ENCODE peak calls at places on chromosomes 12 and 14, in five cellular contexts. H is MCF 10A, Y is progenitor cell of endocrine pancreas, L is cardiac fibroblast, Z is T-helper 2 cell. S is an unnamed sample.

GRCh38 chr12:113468365-113469223 is 3.1 kb downstream of the LHX5 start:
- DNase-seq in Z (no peak), H (no peak), L (no peak), Y (no peak), S (no peak)

GRCh38 chr14:89337161-89337560 is 79.9 kb downstream of the FOXN3 start:
- DNase-seq in Z (no peak), H (no peak), L (no peak), Y (no peak), S (no peak)

GRCh38 chr12:52319097-52319496 is 2.1 kb downstream of the KRT83 start:
- DNase-seq in L (no peak), H (peak; percentile 20), Y (no peak), Z (no peak), S (no peak)

GRCh38 chr14:35557221-35557747 is 23.3 kb downstream of the INSM2 start:
- DNase-seq in Z (no peak), Y (no peak), L (no peak), H (no peak), S (no peak)

GRCh38 chr14:76904740-76905569 is 78.7 kb downstream of the LRRC74A start:
- DNase-seq in L (peak; percentile 92), Y (no peak), Z (peak; percentile 30), H (peak; percentile 99), S (no peak)

GRCh38 chr12:130572553-130572952 is 143.5 kb downstream of the RIMBP2 start:
- DNase-seq in Y (no peak), L (no peak), H (no peak), Z (no peak), S (no peak)

GRCh38 chr12:116906285-116906684 is 4.5 kb upstream of the FBXW8 start:
- DNase-seq in L (no peak), H (no peak), Z (no peak), Y (no peak), S (no peak)

GRCh38 chr12:52871291-52871961 is 22.6 kb upstream of the KRT78 start:
- DNase-seq in H (peak; percentile 98), Y (no peak), L (peak; percentile 83), Z (peak; percentile 6), S (no peak)

GRCh38 chr12:113314121-113314529 is 20.8 kb downstream of the SLC8B1 start:
- DNase-seq in Z (no peak), H (no peak), Y (no peak), L (no peak), S (no peak)

GRCh38 chr12:108955225-108955835 is 65.5 kb downstream of the SVOP start:
- DNase-seq in Z (no peak), Y (no peak), H (peak; percentile 30), L (peak; percentile 39), S (no peak)

GRCh38 chr12:127381043-127381668 is 885.8 kb upstream of the TMEM132C start:
- DNase-seq in H (peak; percentile 43), L (peak; percentile 9), Y (peak; percentile 73), Z (no peak), S (peak; percentile 19)

GRCh38 chr14:36655963-36656768 is 5.5 kb upstream of the PAX9 start:
- DNase-seq in Z (no peak), L (no peak), H (no peak), Y (peak; percentile 67), S (no peak)

GRCh38 chr12:56462565-56462964 is 5.8 kb upstream of the SPRYD4 start:
- DNase-seq in H (no peak), Y (no peak), L (no peak), Z (no peak), S (no peak)

GRCh38 chr14:94779713-94780112 is 9.8 kb upstream of the GSC start:
- DNase-seq in H (no peak), Z (no peak), L (no peak), Y (no peak), S (no peak)

GRCh38 chr12:132356686-132357622 is 27.6 kb upstream of the GALNT9 start:
- DNase-seq in Y (no peak), H (peak; percentile 79), L (peak; percentile 81), Z (no peak), S (peak; percentile 90)

GRCh38 chr12:59517522-59517921 is 78.3 kb upstream of the SLC16A7 start:
- DNase-seq in Y (no peak), L (no peak), Z (no peak), H (no peak), S (no peak)

GRCh38 chr12:62600038-62600437 is 133.4 kb downstream of the MON2 start:
- DNase-seq in Y (no peak), H (no peak), L (no peak), Z (no peak), S (no peak)

GRCh38 chr12:131604146-131604844 is 106.6 kb upstream of the SFSWAP start:
- DNase-seq in Z (peak; percentile 50), L (no peak), H (no peak), Y (no peak), S (no peak)

GRCh38 chr14:88247228-88247627 is 75.8 kb downstream of the KCNK10 start:
- DNase-seq in L (no peak), H (no peak), Z (no peak), Y (no peak), S (no peak)

GRCh38 chr12:89087876-89088275 is 264.4 kb downstream of the DUSP6 start:
- DNase-seq in Y (no peak), Z (no peak), L (no peak), H (no peak), S (no peak)

GRCh38 chr14:24513009-24513408 is 4.9 kb upstream of the CMA1 start:
- DNase-seq in H (no peak), Y (peak; percentile 12), L (no peak), Z (no peak), S (no peak)

GRCh38 chr14:92635896-92636295 is 112.5 kb downstream of the LGMN start:
- DNase-seq in Z (no peak), L (no peak), H (no peak), Y (no peak), S (peak; percentile 69)

GRCh38 chr14:56460469-56460868 is 119.1 kb upstream of the TMEM260 start:
- DNase-seq in H (no peak), L (no peak), Z (no peak), Y (no peak), S (no peak)

S was measured in D721Med.